ENCODE peak calls at places on chromosomes 1 and 21, in seven cellular contexts. V, K, N, R, Y, G and B are unnamed samples.

GRCh38 chr1:117001254-117001927 is at the start of gene CD101:
- DNase-seq in K (no peak), V (peak; percentile 36), R (no peak), N (no peak), G (no peak), Y (no peak), B (no peak)

GRCh38 chr1:91650764-91651163 is 150.1 kb downstream of the CDC7 start:
- DNase-seq in V (no peak), R (peak; percentile 100), Y (peak; percentile 67), G (no peak), K (no peak), N (peak; percentile 97), B (no peak)

GRCh38 chr1:72288886-72289285 is 6.5 kb upstream of the NEGR1 start:
- DNase-seq in G (no peak), R (no peak), K (no peak), N (no peak), Y (no peak), V (no peak), B (no peak)

GRCh38 chr1:4676258-4676657 is 21.8 kb downstream of the AJAP1 start:
- DNase-seq in V (no peak), K (no peak), G (peak; percentile 14), Y (no peak), N (no peak), R (no peak), B (no peak)

GRCh38 chr1:234288946-234289345 is 84.3 kb upstream of the COA6 start:
- DNase-seq in R (no peak), V (no peak), G (no peak), Y (no peak), N (peak; percentile 64), K (no peak), B (no peak)

GRCh38 chr1:23555225-23555801 is 4.0 kb downstream of the ID3 start:
- DNase-seq in N (no peak), Y (no peak), V (no peak), R (peak; percentile 68), K (no peak), G (no peak), B (peak; percentile 86)

GRCh38 chr1:173205146-173206051 is 1.7 kb downstream of the TNFSF4 start:
- DNase-seq in V (peak; percentile 48), N (peak; percentile 89), K (no peak), R (peak; percentile 78), G (no peak), Y (peak; percentile 51), B (no peak)

GRCh38 chr21:45281411-45282282 is 6.0 kb downstream of the POFUT2 start:
- DNase-seq in V (no peak), G (peak; percentile 65), R (no peak), Y (no peak), K (no peak), N (no peak), B (no peak)

DNA sequence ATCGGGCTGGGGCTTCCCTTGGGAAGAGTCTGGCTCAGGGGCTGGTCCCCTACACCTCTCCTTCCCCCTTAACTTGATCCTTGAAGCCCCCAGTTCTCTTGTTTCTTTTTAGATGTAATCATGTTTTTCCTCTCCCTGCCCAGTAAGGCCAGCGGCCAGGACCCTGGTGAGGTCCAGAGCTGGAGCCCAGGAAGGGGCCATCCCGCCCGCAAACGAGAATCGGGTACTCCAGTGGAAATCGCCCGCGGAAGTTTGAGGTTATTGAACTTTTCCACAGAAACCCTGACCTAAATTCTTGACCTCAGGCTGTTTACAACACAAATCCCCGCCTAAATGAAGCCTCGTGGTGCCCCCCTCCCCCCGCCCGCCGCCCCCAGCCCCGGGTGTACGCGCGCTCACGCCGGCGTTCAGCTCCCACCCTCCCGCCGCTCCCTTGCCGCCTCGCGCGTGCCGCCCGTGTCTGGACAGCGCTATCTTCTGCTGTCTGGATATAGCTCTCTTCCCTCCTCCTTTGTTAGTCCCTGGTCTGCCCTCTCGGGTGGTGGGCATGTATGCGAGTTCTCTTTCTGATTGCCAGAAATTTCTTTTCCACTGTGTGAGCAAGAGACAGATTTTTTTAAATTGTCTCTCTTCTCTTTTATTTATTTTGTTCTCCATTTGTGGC is 165.9 kb upstream of the CACNA1E start:
- DNase-seq in K (no peak), V (no peak), R (no peak), N (no peak), G (no peak), Y (no peak), B (no peak)
- H3K4me3 ChIP-seq in K (no peak overlapping the region), V (no peak overlapping the region), R (no peak overlapping the region), N (no peak overlapping the region), G (no peak overlapping the region), Y (no peak overlapping the region), B (no peak overlapping the region)

GRCh38 chr1:189313488-189313887 is 1164.2 kb downstream of the BRINP3 start:
- DNase-seq in N (no peak), V (no peak), Y (no peak), K (no peak), R (no peak), G (no peak), B (no peak)
- H3K27ac ChIP-seq in N (no peak overlapping the region), V (no peak overlapping the region), Y (no peak overlapping the region), K (peak overlapping the region; percentile 23), R (no peak overlapping the region), G (no peak overlapping the region), B (no peak overlapping the region)

DNA sequence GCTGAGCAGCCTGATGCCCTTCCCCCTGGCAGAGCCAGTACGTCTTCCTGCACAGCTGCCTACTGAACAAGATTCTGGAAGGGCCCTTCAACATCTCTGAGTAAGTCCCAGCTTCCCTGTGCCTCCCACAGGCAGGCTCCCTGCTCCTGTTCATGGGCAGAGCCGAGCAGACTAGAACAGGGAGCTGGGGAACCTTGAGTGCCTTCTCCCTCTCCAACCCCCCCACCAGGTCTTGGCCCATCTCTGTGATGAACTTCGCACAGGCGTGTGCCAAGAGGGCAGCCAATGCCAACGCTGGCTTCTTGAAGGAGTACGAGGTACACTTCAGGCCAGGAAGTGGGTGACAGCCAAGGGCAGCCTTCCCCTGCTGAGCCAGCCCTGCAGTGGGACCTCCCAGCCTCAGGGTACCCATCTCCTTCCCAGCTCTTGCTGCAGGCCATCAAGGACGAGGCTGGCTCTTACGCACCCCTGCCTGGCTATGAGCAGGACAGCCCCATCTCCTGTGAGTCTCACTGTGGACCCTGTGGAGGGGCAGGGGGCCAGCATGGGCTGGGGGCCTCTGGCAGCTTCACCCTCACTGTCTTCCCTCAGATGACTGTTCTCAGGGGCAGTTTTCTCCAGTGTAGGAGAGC is 6.4 kb upstream of the LGR6 start:
- DNase-seq in V (no peak), Y (no peak), R (no peak), G (peak; percentile 63), N (no peak), K (no peak), B (no peak)
- H3K36me3 ChIP-seq in V (no peaks in the 10 kb centered on the region), Y (no peaks in the 10 kb centered on the region), R (no peaks in the 10 kb centered on the region), G (no peaks in the 10 kb centered on the region), N (no peaks in the 10 kb centered on the region), K (no peaks in the 10 kb centered on the region), B (no peaks in the 10 kb centered on the region)

GRCh38 chr1:79255421-79255820 is 248.9 kb upstream of the ADGRL4 start:
- DNase-seq in G (no peak), Y (no peak), R (no peak), K (no peak), N (no peak), V (no peak), B (no peak)

DNA sequence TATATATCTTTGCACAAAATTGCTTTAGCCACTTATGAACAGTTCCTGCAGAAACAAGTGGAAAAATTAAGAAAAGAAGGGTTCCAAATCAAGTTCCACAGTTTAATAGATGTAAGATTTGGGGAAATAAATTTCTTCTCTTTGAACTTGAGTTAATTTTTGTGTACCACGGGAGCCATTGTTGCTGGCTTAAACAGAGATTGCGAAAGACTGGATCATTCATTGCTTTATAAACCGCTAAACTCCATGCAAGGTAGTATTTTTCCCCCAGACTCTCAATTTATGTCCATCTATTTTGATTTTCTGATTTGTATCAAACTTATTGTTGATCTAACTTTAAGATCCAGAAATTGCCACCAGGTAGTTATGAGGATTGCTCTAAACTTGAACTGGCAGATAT is 246.1 kb upstream of the ADGRL4 start:
- DNase-seq in V (no peak), Y (no peak), K (no peak), N (no peak), R (no peak), G (no peak), B (no peak)
- H3K4me3 ChIP-seq in V (no peak overlapping the region), Y (no peak overlapping the region), K (no peak overlapping the region), N (no peak overlapping the region), R (no peak overlapping the region), G (no peak overlapping the region), B (no peak overlapping the region)